ENCODE peak calls at places on chromosomes 3 and 15, in five cellular contexts. S, X, G, K and E are unnamed samples.

GRCh38 chr3:279325-279724 is 82.8 kb downstream of the CHL1 start:
- DNase-seq in G (no peak), S (no peak), X (no peak), K (no peak), E (no peak)

GRCh38 chr3:29281265-29282228 is 676 bp downstream of the RBMS3 start:
- DNase-seq in S (no peak), G (peak), K (peak), X (no peak), E (no peak)

GRCh38 chr15:41521614-41522013 is 8.0 kb upstream of the LTK start:
- DNase-seq in S (no peak), G (no peak), K (no peak), X (no peak), E (no peak)

GRCh38 chr15:91622676-91623342 is 230.7 kb upstream of the SLCO3A1 start:
- DNase-seq in X (no peak), S (no peak), K (no peak), G (no peak), E (no peak)

GRCh38 chr3:51502562-51502910 is 2.7 kb upstream of the DCAF1 start:
- DNase-seq in S (no peak), X (no peak), G (no peak), K (no peak), E (no peak)

GRCh38 chr15:101128191-101128590 is 123.7 kb downstream of the CHSY1 start:
- DNase-seq in G (no peak), S (no peak), K (peak), X (no peak), E (no peak)

GRCh38 chr3:142963266-142964149 is at the start of gene PAQR9:
- DNase-seq in G (peak), S (no peak), K (no peak), X (no peak), E (peak)

GRCh38 chr15:34018021-34018645 is 20.9 kb downstream of the AVEN start:
- DNase-seq in G (no peak), S (no peak), K (no peak), X (no peak), E (no peak)

GRCh38 chr3:12967751-12968209 is 105.4 kb downstream of the IQSEC1 start:
- DNase-seq in X (peak), K (peak), S (peak), G (peak), E (no peak)

GRCh38 chr15:38853608-38854007 is 289.0 kb upstream of the RASGRP1 start:
- DNase-seq in G (no peak), S (no peak), K (no peak), X (peak), E (no peak)

GRCh38 chr15:65082303-65082958 is 5.9 kb downstream of the KBTBD13 start:
- DNase-seq in X (no peak), G (no peak), S (no peak), K (no peak), E (no peak)

GRCh38 chr15:71357357-71357756 is 242.1 kb downstream of the THSD4 start:
- DNase-seq in X (no peak), K (peak), G (peak), S (no peak), E (no peak)

GRCh38 chr3:46646700-46647099 is 34.4 kb downstream of the FAM240A start:
- DNase-seq in S (no peak), G (no peak), K (no peak), X (no peak), E (no peak)

GRCh38 chr15:96322401-96323249 is 7.9 kb upstream of the NR2F2 start:
- DNase-seq in G (peak), X (no peak), K (peak), S (no peak), E (no peak)

GRCh38 chr3:66489577-66489976 is 11.2 kb downstream of the LRIG1 start:
- DNase-seq in G (no peak), S (no peak), K (no peak), X (no peak), E (no peak)

GRCh38 chr3:52431459-52432223 is 13.3 kb downstream of the SEMA3G start:
- DNase-seq in K (peak), S (no peak), X (no peak), G (no peak), E (no peak)

GRCh38 chr3:42229942-42230688 is 35.9 kb downstream of the CCK start:
- DNase-seq in X (no peak), S (no peak), K (no peak), G (no peak), E (peak)

GRCh38 chr3:49899815-49900214 is 3.9 kb downstream of the MST1R start:
- DNase-seq in X (no peak), G (no peak), K (no peak), S (no peak), E (no peak)

GRCh38 chr15:66929843-66930242 is 135.6 kb upstream of the SMAD3 start:
- DNase-seq in S (no peak), K (no peak), G (no peak), X (no peak), E (no peak)

GRCh38 chr3:123096701-123097100 is 29.9 kb downstream of the PDIA5 start:
- DNase-seq in K (peak), G (peak), X (no peak), S (no peak), E (no peak)

GRCh38 chr3:53171827-53172505 is 11.0 kb downstream of the PRKCD start:
- DNase-seq in X (no peak), G (no peak), K (no peak), S (no peak), E (no peak)

GRCh38 chr3:68447885-68448284 is 484.5 kb downstream of the TAFA4 start:
- DNase-seq in X (no peak), K (no peak), G (no peak), S (no peak), E (no peak)

GRCh38 chr15:89907289-89907688 is 5.5 kb downstream of the ARPIN start:
- DNase-seq in K (no peak), S (no peak), X (no peak), G (no peak), E (no peak)

GRCh38 chr15:93072440-93073394 is 16.3 kb downstream of the RGMA start:
- DNase-seq in S (no peak), K (peak), X (no peak), G (peak), E (peak)

GRCh38 chr15:61420546-61420945 is 191.4 kb upstream of the RORA start:
- DNase-seq in X (no peak), S (no peak), G (no peak), K (no peak), E (no peak)

GRCh38 chr3:95627293-95627692 is 1187.1 kb upstream of the EPHA6 start:
- DNase-seq in K (no peak), X (no peak), G (no peak), S (no peak), E (no peak)

GRCh38 chr3:11692251-11692813 is 48.6 kb upstream of the VGLL4 start:
- DNase-seq in S (no peak), X (no peak), G (no peak), K (no peak), E (no peak)

GRCh38 chr3:149717391-149718056 is 34.8 kb downstream of the COMMD2 start:
- DNase-seq in K (peak), X (no peak), G (peak), S (peak), E (peak)

GRCh38 chr3:42697326-42698051 is 5.1 kb downstream of the HHATL start:
- DNase-seq in X (no peak), S (no peak), K (no peak), G (no peak), E (no peak)

GRCh38 chr15:58839485-58839884 is 68.4 kb downstream of the MINDY2 start:
- DNase-seq in G (no peak), X (no peak), S (no peak), K (no peak), E (no peak)